ENCODE peak calls at places on chromosome 15, in nine cellular contexts. One of them, this sample, is unnamed.

GRCh38 chr15:86751116-86751515 is 671.4 kb downstream of the AGBL1 start:
- DNase-seq in vagina: no peak
- DNase-seq in tibial nerve: no peak
- DNase-seq in ovary: no peak
- DNase-seq in K562: no peak
- DNase-seq in uterus: no peak
- DNase-seq in erythroblast: no peak
- DNase-seq in GM12891: no peak
- DNase-seq in HepG2: no peak
- DNase-seq in this sample: no peak

GRCh38 chr15:67550522-67550921 is 8.0 kb downstream of the MAP2K5 start:
- DNase-seq in uterus: no peak
- DNase-seq in ovary: no peak
- DNase-seq in GM12891: no peak
- DNase-seq in K562: peak
- DNase-seq in erythroblast: peak
- DNase-seq in vagina: no peak
- DNase-seq in HepG2: no peak
- DNase-seq in tibial nerve: no peak
- DNase-seq in this sample: no peak

GRCh38 chr15:48392356-48392755 is 61.1 kb downstream of the DUT start:
- DNase-seq in K562: no peak
- DNase-seq in tibial nerve: no peak
- DNase-seq in ovary: no peak
- DNase-seq in vagina: no peak
- DNase-seq in GM12891: no peak
- DNase-seq in erythroblast: no peak
- DNase-seq in uterus: peak
- DNase-seq in HepG2: no peak
- DNase-seq in this sample: no peak

GRCh38 chr15:91956026-91956723 is 102.7 kb downstream of the SLCO3A1 start:
- DNase-seq in HepG2: no peak
- DNase-seq in erythroblast: no peak
- DNase-seq in ovary: no peak
- DNase-seq in GM12891: no peak
- DNase-seq in uterus: no peak
- DNase-seq in K562: no peak
- DNase-seq in vagina: no peak
- DNase-seq in tibial nerve: no peak
- DNase-seq in this sample: no peak

GRCh38 chr15:83200162-83200561 is 7.5 kb downstream of the HDGFL3 start:
- DNase-seq in ovary: no peak
- DNase-seq in GM12891: no peak
- DNase-seq in vagina: no peak
- DNase-seq in tibial nerve: no peak
- DNase-seq in erythroblast: no peak
- DNase-seq in K562: no peak
- DNase-seq in uterus: no peak
- DNase-seq in HepG2: no peak
- DNase-seq in this sample: no peak

GRCh38 chr15:65918936-65919335 is 49.6 kb downstream of the RAB11A start:
- DNase-seq in GM12891: no peak
- DNase-seq in ovary: no peak
- DNase-seq in tibial nerve: no peak
- DNase-seq in erythroblast: no peak
- DNase-seq in K562: no peak
- DNase-seq in vagina: no peak
- DNase-seq in HepG2: no peak
- DNase-seq in uterus: no peak
- DNase-seq in this sample: no peak

GRCh38 chr15:74889390-74889881 is 406 bp upstream of the MPI start:
- DNase-seq in ovary: peak
- DNase-seq in uterus: peak
- DNase-seq in erythroblast: no peak
- DNase-seq in vagina: no peak
- DNase-seq in GM12891: no peak
- DNase-seq in K562: peak
- DNase-seq in tibial nerve: no peak
- DNase-seq in HepG2: no peak
- DNase-seq in this sample: no peak

GRCh38 chr15:75720787-75721461 is 8.3 kb upstream of the CSPG4 start:
- DNase-seq in tibial nerve: no peak
- DNase-seq in GM12891: no peak
- DNase-seq in HepG2: peak
- DNase-seq in vagina: no peak
- DNase-seq in ovary: peak
- DNase-seq in uterus: no peak
- DNase-seq in K562: peak
- DNase-seq in erythroblast: peak
- DNase-seq in this sample: peak

DNA sequence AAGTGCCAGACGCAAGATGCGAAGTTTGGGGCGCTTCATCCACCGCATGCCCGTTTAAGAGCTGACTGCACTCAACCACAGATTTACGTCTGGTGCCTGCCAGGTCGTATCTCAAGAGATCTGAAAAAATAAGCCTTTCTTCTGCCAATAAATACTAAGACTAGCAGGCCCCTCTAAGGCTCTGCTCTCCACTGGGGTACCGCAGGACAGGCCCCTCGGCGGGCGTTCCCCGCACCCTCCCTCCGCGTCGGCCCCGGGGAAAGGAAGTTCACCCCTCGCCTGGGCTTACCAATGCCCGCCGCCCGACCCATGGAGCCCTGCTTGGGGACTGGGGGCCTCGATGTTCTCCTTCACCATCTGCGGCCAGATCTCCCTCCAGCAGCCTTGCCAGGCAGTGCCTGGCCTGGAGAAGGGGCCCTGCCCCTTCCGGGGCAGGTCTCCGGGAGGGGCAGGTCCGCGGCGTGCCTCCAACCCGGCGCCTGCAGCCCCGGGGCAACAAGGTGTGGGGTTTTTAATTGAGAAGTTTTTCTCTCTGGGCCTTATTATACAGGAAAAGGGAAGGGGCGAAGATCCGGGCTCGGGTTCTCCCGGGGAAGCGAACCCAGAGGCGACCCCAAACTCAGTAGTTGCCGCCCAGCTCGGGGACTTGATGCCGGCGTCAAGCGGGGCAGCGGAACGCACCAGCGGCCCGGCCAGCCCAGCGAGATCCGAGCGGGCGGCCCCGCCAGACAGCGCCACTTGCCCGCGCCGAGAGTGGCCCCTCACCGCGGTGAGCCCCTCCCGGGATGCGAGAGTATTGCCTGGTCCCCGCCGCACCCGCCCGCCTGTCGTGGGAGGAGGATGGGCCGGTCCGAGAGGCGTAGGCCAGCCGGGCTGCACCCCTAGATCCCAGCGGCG is 742 bp downstream of the GOLGA8B start:
- DNase-seq in ovary: peak
- DNase-seq in GM12891: peak
- DNase-seq in tibial nerve: no peak
- DNase-seq in uterus: peak
- DNase-seq in HepG2: no peak
- DNase-seq in K562: peak
- DNase-seq in vagina: no peak
- DNase-seq in erythroblast: peak
- DNase-seq in this sample: peak
- TF ChIP-seq POLR2A in ovary: no peak
- TF ChIP-seq POLR2A in GM12891: no peak
- TF ChIP-seq POLR2A in tibial nerve: no peak
- TF ChIP-seq POLR2A in uterus: no peak
- TF ChIP-seq POLR2A in HepG2: no peak
- TF ChIP-seq POLR2A in K562: no peak
- TF ChIP-seq POLR2A in vagina: no peak
- TF ChIP-seq POLR2A in erythroblast: peak
- TF ChIP-seq POLR2A in this sample: no peak

GRCh38 chr15:40329804-40330203 is 6.3 kb downstream of the INAFM2 start:
- DNase-seq in erythroblast: no peak
- DNase-seq in HepG2: no peak
- DNase-seq in vagina: no peak
- DNase-seq in tibial nerve: no peak
- DNase-seq in ovary: no peak
- DNase-seq in K562: no peak
- DNase-seq in uterus: no peak
- DNase-seq in GM12891: no peak
- DNase-seq in this sample: no peak

GRCh38 chr15:40331026-40331425 is 7.5 kb downstream of the INAFM2 start:
- DNase-seq in HepG2: no peak
- DNase-seq in uterus: no peak
- DNase-seq in vagina: no peak
- DNase-seq in GM12891: no peak
- DNase-seq in K562: no peak
- DNase-seq in ovary: no peak
- DNase-seq in erythroblast: no peak
- DNase-seq in tibial nerve: no peak
- DNase-seq in this sample: no peak

GRCh38 chr15:40328711-40329240 is 5.3 kb downstream of the INAFM2 start:
- DNase-seq in erythroblast: no peak
- DNase-seq in ovary: no peak
- DNase-seq in vagina: no peak
- DNase-seq in GM12891: no peak
- DNase-seq in tibial nerve: no peak
- DNase-seq in HepG2: no peak
- DNase-seq in K562: no peak
- DNase-seq in uterus: no peak
- DNase-seq in this sample: no peak

GRCh38 chr15:40331637-40332036 is 8.1 kb downstream of the INAFM2 start:
- DNase-seq in erythroblast: no peak
- DNase-seq in vagina: no peak
- DNase-seq in ovary: peak
- DNase-seq in K562: no peak
- DNase-seq in uterus: no peak
- DNase-seq in HepG2: no peak
- DNase-seq in GM12891: no peak
- DNase-seq in tibial nerve: no peak
- DNase-seq in this sample: no peak

DNA sequence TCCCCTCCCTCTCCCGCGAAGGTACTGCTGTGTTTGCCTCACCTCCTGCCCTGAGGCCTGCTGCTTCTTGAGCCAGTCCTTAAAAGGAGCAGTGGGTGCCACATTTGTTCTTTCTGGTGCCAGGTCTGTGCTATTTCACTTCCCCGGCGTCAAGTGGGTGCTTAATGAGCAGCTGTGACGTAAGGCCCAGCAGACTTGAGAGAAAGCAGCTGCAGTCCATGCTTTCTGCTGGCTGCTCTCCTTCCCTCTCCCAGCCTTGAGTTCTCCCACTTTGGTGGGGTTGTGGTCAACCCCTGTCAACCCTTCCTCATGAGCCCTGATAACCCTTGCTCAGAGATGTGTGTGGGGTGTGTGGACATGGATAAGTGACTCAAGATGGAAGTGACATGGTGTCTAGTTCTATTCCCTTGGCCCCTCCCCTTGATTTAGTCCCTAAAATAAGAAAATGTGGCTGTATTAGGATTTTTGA is 6.9 kb downstream of the INAFM2 start:
- DNase-seq in ovary: peak
- DNase-seq in erythroblast: peak
- DNase-seq in HepG2: no peak
- DNase-seq in vagina: no peak
- DNase-seq in K562: peak
- DNase-seq in GM12891: no peak
- DNase-seq in uterus: peak
- DNase-seq in tibial nerve: no peak
- DNase-seq in this sample: no peak
- TF ChIP-seq POLR2A in ovary: no peak
- TF ChIP-seq POLR2A in erythroblast: no peak
- TF ChIP-seq POLR2A in HepG2: no peak
- TF ChIP-seq POLR2A in vagina: no peak
- TF ChIP-seq POLR2A in K562: no peak
- TF ChIP-seq POLR2A in GM12891: no peak
- TF ChIP-seq POLR2A in uterus: no peak
- TF ChIP-seq POLR2A in tibial nerve: no peak
- TF ChIP-seq POLR2A in this sample: no peak

GRCh38 chr15:51095681-51096331 is 1.1 kb upstream of the TNFAIP8L3 start:
- DNase-seq in K562: no peak
- DNase-seq in ovary: no peak
- DNase-seq in uterus: no peak
- DNase-seq in erythroblast: no peak
- DNase-seq in GM12891: no peak
- DNase-seq in tibial nerve: no peak
- DNase-seq in vagina: no peak
- DNase-seq in HepG2: no peak
- DNase-seq in this sample: no peak

GRCh38 chr15:51098331-51098619 is 3.6 kb upstream of the TNFAIP8L3 start:
- DNase-seq in uterus: no peak
- DNase-seq in K562: no peak
- DNase-seq in erythroblast: no peak
- DNase-seq in vagina: no peak
- DNase-seq in ovary: no peak
- DNase-seq in tibial nerve: no peak
- DNase-seq in HepG2: no peak
- DNase-seq in GM12891: no peak
- DNase-seq in this sample: no peak

GRCh38 chr15:51099185-51099584 is 4.5 kb upstream of the TNFAIP8L3 start:
- DNase-seq in tibial nerve: no peak
- DNase-seq in uterus: no peak
- DNase-seq in HepG2: no peak
- DNase-seq in GM12891: no peak
- DNase-seq in vagina: no peak
- DNase-seq in K562: no peak
- DNase-seq in erythroblast: no peak
- DNase-seq in ovary: no peak
- DNase-seq in this sample: no peak

GRCh38 chr15:51096976-51097375 is 2.3 kb upstream of the TNFAIP8L3 start:
- DNase-seq in HepG2: no peak
- DNase-seq in erythroblast: no peak
- DNase-seq in uterus: no peak
- DNase-seq in K562: no peak
- DNase-seq in ovary: no peak
- DNase-seq in tibial nerve: no peak
- DNase-seq in GM12891: no peak
- DNase-seq in vagina: no peak
- DNase-seq in this sample: no peak

GRCh38 chr15:51097553-51098330 is 3.0 kb upstream of the TNFAIP8L3 start:
- DNase-seq in tibial nerve: no peak
- DNase-seq in ovary: no peak
- DNase-seq in K562: no peak
- DNase-seq in uterus: peak
- DNase-seq in vagina: no peak
- DNase-seq in HepG2: peak
- DNase-seq in erythroblast: no peak
- DNase-seq in GM12891: no peak
- DNase-seq in this sample: peak
- TF ChIP-seq POLR2A in tibial nerve: no peak
- TF ChIP-seq POLR2A in ovary: no peak
- TF ChIP-seq POLR2A in K562: no peak
- TF ChIP-seq POLR2A in uterus: no peak
- TF ChIP-seq POLR2A in vagina: no peak
- TF ChIP-seq POLR2A in HepG2: no peak
- TF ChIP-seq POLR2A in erythroblast: no peak
- TF ChIP-seq POLR2A in GM12891: no peak
- TF ChIP-seq POLR2A in this sample: no peak

DNA sequence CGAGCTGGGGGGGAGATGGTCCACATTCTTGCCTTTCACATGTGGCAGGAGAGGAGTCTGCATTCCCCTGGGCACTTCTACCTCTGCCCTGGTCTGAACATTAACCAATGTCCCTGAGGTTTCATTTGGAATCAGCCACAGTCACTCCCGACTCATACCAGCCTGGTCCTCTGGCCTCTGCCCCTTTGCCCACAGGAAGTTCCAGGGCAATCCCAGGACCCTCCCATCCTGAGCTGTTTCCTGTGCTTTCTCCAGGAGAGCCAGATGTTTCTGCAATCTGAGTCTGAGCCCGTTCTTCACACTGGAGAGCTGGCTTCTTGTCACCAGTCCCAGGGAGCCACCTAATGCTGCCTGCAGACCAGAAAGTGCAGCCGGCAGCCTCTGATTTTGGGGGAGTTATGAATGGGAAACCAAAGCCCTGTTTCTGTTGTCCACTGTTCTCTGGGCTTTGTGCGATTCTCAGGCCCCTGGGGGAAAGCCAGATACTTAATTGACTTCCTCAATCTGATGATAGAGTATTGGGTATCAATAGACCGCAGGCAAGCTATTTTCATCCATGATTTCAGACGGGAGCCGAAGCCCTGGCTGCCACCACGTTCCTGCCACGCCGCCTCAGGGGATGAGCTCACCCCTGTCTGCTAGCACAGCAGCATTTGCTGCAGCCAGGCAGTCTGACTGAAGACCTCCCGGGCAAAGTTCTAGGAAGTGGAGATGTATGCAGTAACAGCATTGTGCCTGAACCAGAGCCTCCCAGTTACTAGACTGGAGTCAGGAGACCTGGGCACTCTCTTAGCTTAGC is 69.6 kb downstream of the ISG20 start:
- DNase-seq in vagina: no peak
- DNase-seq in HepG2: no peak
- DNase-seq in uterus: no peak
- DNase-seq in ovary: no peak
- DNase-seq in GM12891: no peak
- DNase-seq in tibial nerve: no peak
- DNase-seq in K562: no peak
- DNase-seq in erythroblast: no peak
- DNase-seq in this sample: peak
- TF ChIP-seq POLR2A in vagina: no peak
- TF ChIP-seq POLR2A in HepG2: no peak
- TF ChIP-seq POLR2A in uterus: no peak
- TF ChIP-seq POLR2A in ovary: no peak
- TF ChIP-seq POLR2A in GM12891: no peak
- TF ChIP-seq POLR2A in tibial nerve: no peak
- TF ChIP-seq POLR2A in K562: no peak
- TF ChIP-seq POLR2A in erythroblast: no peak
- TF ChIP-seq POLR2A in this sample: no peak